ENCODE peak calls at places on chromosomes 11 and 22, in ten cellular contexts. B is stimulated activated naive B cell treated with anti-CD40 and anti-IgM and Interleukin-4, amounts not matched to agents 10 μg/mL and 1 μg/mL and 100 μg/mL, for 72 hours; V is epithelial cell of prostate; P is NCI-H345; Z is fibroblast of mammary gland; L is testis; H is stimulated activated CD4-positive, alpha-beta T cell treated with anti-CD3 and anti-CD28 coated beads, Interleukin-4, amount 100 ng/mL, for 4 hours; R is Ammon's horn; C is GM03348; D is activated CD4-positive, alpha-beta T cell treated with anti-CD3 and anti-CD28 coated beads for 36 hours. S is an unnamed sample.

GRCh38 chr22:50702261-50702671 is 29.6 kb downstream of the SHANK3 start:
- DNase-seq in B (no peak), C (no peak), V (no peak), L (no peak), D (no peak), P (no peak), H (no peak), R (no peak), Z (no peak), S (no peak)

GRCh38 chr22:29798318-29798717 is 31.1 kb downstream of the UQCR10 start:
- DNase-seq in H (no peak), V (no peak), L (no peak), D (no peak), C (no peak), P (no peak), B (peak; percentile 43), R (no peak), Z (peak; percentile 42), S (no peak)

GRCh38 chr11:67442504-67443398 is 525 bp downstream of the CORO1B start:
- DNase-seq in H (no peak), Z (no peak), V (no peak), D (peak; percentile 25), L (no peak), P (no peak), C (peak; percentile 52), R (no peak), B (no peak), S (no peak)

GRCh38 chr11:67119577-67120391 is 721 bp downstream of the KDM2A start:
- DNase-seq in C (peak; percentile 68), V (no peak), Z (no peak), D (peak; percentile 49), H (peak; percentile 16), P (peak; percentile 18), L (peak; percentile 59), B (no peak), R (peak; percentile 21), S (no peak)

GRCh38 chr11:60924906-60925684 is 835 bp downstream of the TMEM132A start:
- DNase-seq in Z (no peak), C (no peak), B (no peak), V (no peak), P (no peak), R (no peak), H (no peak), L (no peak), D (peak; percentile 20), S (no peak)

GRCh38 chr11:122723106-122723505 is 67.6 kb downstream of the UBASH3B start:
- DNase-seq in C (no peak), V (no peak), L (no peak), D (no peak), P (no peak), B (no peak), R (no peak), H (no peak), Z (peak; percentile 52), S (no peak)

GRCh38 chr22:46246178-46246577 is 3.9 kb downstream of the CDPF1 start:
- DNase-seq in H (no peak), V (no peak), L (no peak), B (no peak), C (no peak), Z (no peak), R (no peak), D (no peak), P (no peak), S (no peak)

GRCh38 chr22:39453765-39454378 is 2.9 kb upstream of the MGAT3 start:
- DNase-seq in B (no peak), H (no peak), C (no peak), Z (no peak), P (no peak), V (no peak), R (no peak), D (no peak), L (no peak), S (no peak)

S was measured in frontal cortex.